ENCODE peak calls at places on chromosomes 13 and 19, in six cellular contexts. M is foreskin fibroblast, K is HL-60, W is progenitor cell of endocrine pancreas, O is heart right ventricle, E is neural progenitor cell. N is an unnamed sample.

GRCh38 chr13:33509642-33510229 is 224.2 kb upstream of the STARD13 start:
- DNase-seq in M (peak), K (peak), W (no peak), O (peak), E (peak), N (no peak)

GRCh38 chr13:91813255-91813654 is 414.8 kb downstream of the GPC5 start:
- DNase-seq in M (no peak), K (no peak), W (no peak), O (no peak), E (no peak), N (no peak)

GRCh38 chr13:63048648-63049047 is 1633.0 kb upstream of the PCDH20 start:
- DNase-seq in M (no peak), K (no peak), W (no peak), O (no peak), E (no peak), N (no peak)

GRCh38 chr19:3494051-3494450 is 6.4 kb downstream of the DOHH start:
- DNase-seq in M (no peak), K (no peak), W (no peak), O (no peak), E (peak), N (no peak)

GRCh38 chr19:15368051-15368632 is 11.4 kb downstream of the AKAP8 start:
- DNase-seq in M (no peak), K (no peak), W (no peak), O (no peak), E (no peak), N (no peak)

GRCh38 chr19:16949496-16950023 is 60.8 kb downstream of the F2RL3 start:
- DNase-seq in M (no peak), K (no peak), W (no peak), O (no peak), E (no peak), N (no peak)

GRCh38 chr19:56507446-56508281 is at the start of gene ZNF471:
- DNase-seq in M (peak), K (peak), W (no peak), O (peak), E (peak), N (peak)

GRCh38 chr13:113663934-113664333 is 3.1 kb upstream of the GRK1 start:
- DNase-seq in M (no peak), K (no peak), W (no peak), O (no peak), E (no peak), N (no peak)

GRCh38 chr13:34750078-34750703 is 191.9 kb upstream of the NBEA start:
- DNase-seq in M (no peak), K (no peak), W (no peak), O (peak), E (peak), N (no peak)

GRCh38 chr19:16244091-16244490 is 46.4 kb downstream of the AP1M1 start:
- DNase-seq in M (peak), K (no peak), W (no peak), O (no peak), E (no peak), N (no peak)

GRCh38 chr13:44719857-44720671 is 143.9 kb upstream of the TSC22D1 start:
- DNase-seq in M (peak), K (no peak), W (no peak), O (no peak), E (no peak), N (no peak)

GRCh38 chr13:72137782-72138181 is 270.8 kb upstream of the DACH1 start:
- DNase-seq in M (no peak), K (no peak), W (no peak), O (no peak), E (no peak), N (no peak)

GRCh38 chr13:34129422-34129821 is 311.5 kb downstream of the RFC3 start:
- DNase-seq in M (no peak), K (no peak), W (no peak), O (no peak), E (no peak), N (no peak)

GRCh38 chr13:52003551-52003950 is 7.7 kb downstream of the ATP7B start:
- DNase-seq in M (no peak), K (no peak), W (no peak), O (no peak), E (no peak), N (no peak)

GRCh38 chr19:3687774-3688706 is 12.2 kb downstream of the PIP5K1C start:
- DNase-seq in M (no peak), K (no peak), W (no peak), O (no peak), E (peak), N (no peak)

GRCh38 chr13:113852536-113853517 is 11.0 kb downstream of the GAS6 start:
- DNase-seq in M (no peak), K (no peak), W (no peak), O (no peak), E (no peak), N (peak)

GRCh38 chr19:991174-991931 is 7.2 kb downstream of the WDR18 start:
- DNase-seq in M (peak), K (no peak), W (no peak), O (no peak), E (peak), N (no peak)

GRCh38 chr19:5628470-5628869 is 5.6 kb downstream of the SAFB start:
- DNase-seq in M (no peak), K (no peak), W (no peak), O (no peak), E (no peak), N (no peak)

GRCh38 chr13:74074723-74075122 is 59.5 kb downstream of the KLF12 start:
- DNase-seq in M (peak), K (no peak), W (no peak), O (no peak), E (no peak), N (no peak)

GRCh38 chr19:5522106-5522505 is 45.6 kb downstream of the TINCR start:
- DNase-seq in M (no peak), K (no peak), W (no peak), O (no peak), E (no peak), N (no peak)

GRCh38 chr19:15564534-15565168 is 50.4 kb upstream of the CYP4F8 start:
- DNase-seq in M (no peak), K (no peak), W (no peak), O (no peak), E (no peak), N (no peak)

GRCh38 chr13:42967660-42968059 is 24.4 kb downstream of the EPSTI1 start:
- DNase-seq in M (no peak), K (no peak), W (no peak), O (no peak), E (no peak), N (no peak)

GRCh38 chr19:18765224-18765623 is 25.9 kb downstream of the COMP start:
- DNase-seq in M (no peak), K (no peak), W (no peak), O (no peak), E (no peak), N (no peak)

GRCh38 chr13:99484405-99484981 is 16.8 kb upstream of the TM9SF2 start:
- DNase-seq in M (no peak), K (peak), W (no peak), O (no peak), E (no peak), N (no peak)

GRCh38 chr19:1487576-1488281 is 2.4 kb downstream of the PCSK4 start:
- DNase-seq in M (no peak), K (no peak), W (no peak), O (no peak), E (no peak), N (no peak)

GRCh38 chr13:104737713-104738112 is 1671.5 kb upstream of the SLC10A2 start:
- DNase-seq in M (no peak), K (no peak), W (no peak), O (no peak), E (no peak), N (no peak)

GRCh38 chr19:28929026-28929425 is 283.9 kb downstream of the UQCRFS1 start:
- DNase-seq in M (no peak), K (no peak), W (no peak), O (no peak), E (no peak), N (no peak)

GRCh38 chr19:28575816-28576215 is 637.1 kb downstream of the UQCRFS1 start:
- DNase-seq in M (no peak), K (no peak), W (no peak), O (no peak), E (no peak), N (no peak)

GRCh38 chr19:44576843-44577565 is 36.4 kb upstream of the IGSF23 start:
- DNase-seq in M (peak), K (no peak), W (no peak), O (no peak), E (peak), N (no peak)

GRCh38 chr13:44231786-44232516 is 141.7 kb upstream of the SERP2 start:
- DNase-seq in M (peak), K (no peak), W (no peak), O (peak), E (no peak), N (peak)

GRCh38 chr19:5624154-5624663 is 1.3 kb downstream of the SAFB start:
- DNase-seq in M (no peak), K (no peak), W (no peak), O (peak), E (peak), N (no peak)

GRCh38 chr19:14073232-14073924 is 792 bp downstream of the MISP3 start:
- DNase-seq in M (peak), K (no peak), W (peak), O (peak), E (peak), N (no peak)

GRCh38 chr13:85652536-85652935 is 146.7 kb downstream of the SLITRK6 start:
- DNase-seq in M (no peak), K (no peak), W (no peak), O (no peak), E (no peak), N (no peak)

GRCh38 chr13:80363890-80364503 is 23.1 kb upstream of the SPRY2 start:
- DNase-seq in M (peak), K (no peak), W (no peak), O (no peak), E (peak), N (no peak)

GRCh38 chr19:3366104-3366760 is at the start of gene NFIC:
- DNase-seq in M (peak), K (peak), W (no peak), O (peak), E (peak), N (peak)

GRCh38 chr19:28401739-28402138 is 811.2 kb downstream of the UQCRFS1 start:
- DNase-seq in M (no peak), K (no peak), W (no peak), O (no peak), E (no peak), N (no peak)

GRCh38 chr19:14383556-14383897 is 2.3 kb downstream of the ADGRE5 start:
- DNase-seq in M (no peak), K (no peak), W (no peak), O (peak), E (no peak), N (no peak)

DNA sequence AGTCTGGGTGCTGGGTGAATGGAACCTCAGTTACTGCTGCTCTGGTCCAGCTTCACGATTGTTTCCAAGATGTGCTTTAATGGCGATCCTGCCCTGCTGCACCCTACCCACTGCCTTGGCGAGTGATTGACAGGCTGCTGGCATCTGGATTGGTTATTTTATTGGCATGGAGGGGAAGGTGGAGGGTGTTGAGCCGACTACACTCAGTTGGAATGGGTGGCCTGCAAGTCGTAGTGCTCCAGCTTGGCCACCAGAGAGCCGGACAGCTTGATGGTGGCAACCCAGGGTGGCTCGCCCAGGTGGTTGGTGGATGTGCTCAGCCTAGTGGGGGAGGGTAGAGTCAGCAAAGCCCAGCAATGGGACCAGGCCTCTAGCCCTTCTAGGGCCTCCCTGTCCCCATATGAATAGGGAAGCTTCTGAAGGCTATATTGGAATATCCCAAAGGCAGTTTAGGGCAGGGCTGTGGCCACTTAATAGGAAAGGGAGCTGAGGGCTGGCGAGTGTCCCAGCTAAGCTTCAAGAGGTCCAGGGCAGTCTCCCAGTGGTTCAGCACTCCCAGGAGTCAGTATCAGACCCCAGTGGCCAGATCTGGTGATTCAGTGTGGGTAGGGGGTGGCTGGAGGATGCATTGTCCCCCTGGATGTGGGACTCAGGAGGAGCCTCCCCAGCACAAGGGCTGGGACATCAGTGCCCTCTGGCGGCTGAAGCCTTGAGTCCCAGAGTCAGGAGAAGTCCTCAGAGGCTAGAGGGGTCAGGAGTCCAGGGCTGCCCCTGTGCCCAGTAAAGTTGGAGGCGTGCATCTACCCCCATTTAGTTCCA is 3.4 kb downstream of the GGN start:
- DNase-seq in M (no peak), K (no peak), W (no peak), O (no peak), E (peak), N (no peak)
- TF ChIP-seq CTCF in M (peak), K (peak), W (peak), O (no peak), E (peak), N (no peak)

GRCh38 chr19:33998302-33998701 is 174.0 kb upstream of the LSM14A start:
- DNase-seq in M (no peak), K (no peak), W (no peak), O (no peak), E (no peak), N (no peak)
- TF ChIP-seq CTCF in M (no peak), K (no peak), W (no peak), O (no peak), E (no peak), N (no peak)

DNA sequence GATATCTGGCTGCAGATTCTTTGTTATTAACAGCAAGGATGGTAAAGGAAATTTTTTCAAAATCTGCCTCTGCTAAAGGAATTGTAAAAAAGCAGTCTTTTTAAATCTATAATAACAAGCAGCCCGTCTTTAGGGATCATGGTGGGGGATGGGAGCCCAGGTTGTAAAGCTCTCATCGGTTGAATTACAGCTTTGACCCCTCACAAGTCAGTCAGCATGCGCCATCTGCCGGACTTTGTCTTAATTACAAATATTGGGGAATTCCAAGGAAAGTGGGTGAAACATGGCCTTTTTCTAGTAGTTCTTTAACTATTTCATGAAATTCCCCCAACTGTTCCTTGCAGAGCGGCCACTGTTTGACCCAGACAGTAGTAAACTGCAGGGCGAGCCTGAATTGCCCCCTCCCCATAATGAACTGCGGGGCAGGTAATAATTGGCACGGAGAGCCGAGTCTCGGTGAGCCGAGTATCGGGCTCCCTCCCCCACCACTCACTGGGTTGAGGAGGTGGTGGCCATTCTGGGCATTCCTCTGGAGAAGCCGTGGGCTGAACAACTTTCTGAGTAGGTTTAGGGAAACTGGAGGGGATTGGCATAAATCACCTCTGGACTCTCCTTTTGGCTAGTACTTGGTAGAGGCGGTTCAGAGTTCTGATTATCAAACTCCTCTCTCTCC is 11.6 kb downstream of the ZNF578 start:
- DNase-seq in M (no peak), K (no peak), W (no peak), O (no peak), E (peak), N (no peak)
- TF ChIP-seq CTCF in M (no peak), K (no peak), W (peak), O (no peak), E (peak), N (no peak)

DNA sequence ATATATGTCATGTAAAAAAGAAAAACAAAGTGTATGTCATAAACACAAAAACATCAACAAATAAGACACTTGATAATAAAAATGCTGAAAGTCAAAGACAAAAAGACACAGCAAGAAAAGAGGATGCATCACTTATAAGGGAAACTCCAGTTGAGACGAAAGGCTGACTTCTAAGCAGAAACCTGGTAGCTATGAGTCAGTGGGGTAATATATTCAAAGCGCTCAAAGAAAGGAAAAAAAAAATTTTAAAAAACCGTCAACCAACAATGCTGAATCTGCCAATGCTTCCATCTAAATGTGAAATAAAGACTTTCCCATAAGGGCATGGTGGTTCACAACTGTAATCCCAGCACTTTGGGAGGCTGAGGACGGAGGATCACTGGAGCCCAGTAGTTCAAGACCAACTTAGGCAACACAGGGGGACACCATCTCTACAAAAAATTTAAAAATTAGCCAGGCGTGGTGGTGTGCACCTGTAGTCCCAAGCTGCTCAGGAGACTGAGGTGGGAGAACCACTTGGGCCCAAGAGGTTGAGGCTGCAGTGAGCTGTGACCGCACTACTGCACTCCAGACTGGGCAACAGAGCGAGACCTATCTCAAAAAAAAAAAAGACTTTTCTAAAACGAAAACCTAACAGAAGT is 24.0 kb downstream of the USP12 start:
- DNase-seq in M (no peak), K (no peak), W (no peak), O (no peak), E (no peak), N (no peak)
- TF ChIP-seq CTCF in M (no peak), K (no peak), W (no peak), O (no peak), E (no peak), N (no peak)

GRCh38 chr19:11535792-11536595 is 2.7 kb upstream of the CNN1 start:
- DNase-seq in M (peak), K (peak), W (peak), O (peak), E (peak), N (peak)
- TF ChIP-seq CTCF in M (peak), K (peak), W (peak), O (peak), E (peak), N (peak)

GRCh38 chr19:40594657-40595077 is 6.5 kb upstream of the LTBP4 start:
- DNase-seq in M (peak), K (no peak), W (no peak), O (no peak), E (no peak), N (no peak)
- TF ChIP-seq CTCF in M (no peak), K (no peak), W (no peak), O (no peak), E (no peak), N (no peak)

DNA sequence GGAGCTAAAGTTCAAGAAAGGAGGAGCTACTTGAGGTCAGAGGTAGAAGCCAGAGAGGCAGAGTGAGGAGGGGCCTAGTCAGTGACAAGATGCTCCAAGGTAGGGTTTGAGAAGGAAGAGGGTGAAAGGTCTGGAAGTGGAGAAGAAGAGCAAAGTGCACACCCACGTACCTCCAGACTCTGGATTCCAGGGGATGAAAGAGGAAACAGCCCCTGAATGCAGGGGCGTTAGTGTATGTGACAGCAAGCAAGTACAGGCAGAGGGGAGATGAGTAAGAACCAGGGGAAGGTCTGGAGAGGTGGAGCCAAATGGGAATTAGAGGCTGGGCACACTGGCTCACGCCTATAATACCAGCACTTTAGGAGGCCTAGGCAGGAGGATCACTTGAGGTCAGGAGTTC is 8.7 kb downstream of the RPS28 start:
- DNase-seq in M (no peak), K (no peak), W (no peak), O (no peak), E (no peak), N (no peak)
- TF ChIP-seq CTCF in M (no peak), K (no peak), W (no peak), O (no peak), E (no peak), N (no peak)

N was measured in omental fat pad.